ENCODE peak calls at places on chromosomes 11 and 22, in eight cellular contexts. One of them, this sample, is unnamed.

GRCh38 chr11:129968611-129969419 is 33.8 kb downstream of the PRDM10 start:
- DNase-seq in fibroblast of the aortic adventitia: no peak
- DNase-seq in G401: peak
- DNase-seq in Peyer's patch: no peak
- DNase-seq in coronary artery: no peak
- DNase-seq in kidney epithelial cell: no peak
- DNase-seq in neural progenitor cell: no peak
- DNase-seq in head of caudate nucleus: no peak
- DNase-seq in this sample: no peak

GRCh38 chr11:83827940-83828554 is 541.9 kb upstream of the CCDC90B start:
- DNase-seq in fibroblast of the aortic adventitia: peak
- DNase-seq in G401: peak
- DNase-seq in Peyer's patch: no peak
- DNase-seq in coronary artery: no peak
- DNase-seq in kidney epithelial cell: no peak
- DNase-seq in neural progenitor cell: peak
- DNase-seq in head of caudate nucleus: no peak
- DNase-seq in this sample: no peak

GRCh38 chr11:126716456-126717083 is 284.0 kb downstream of the KIRREL3 start:
- DNase-seq in fibroblast of the aortic adventitia: peak
- DNase-seq in G401: peak
- DNase-seq in Peyer's patch: peak
- DNase-seq in coronary artery: no peak
- DNase-seq in kidney epithelial cell: no peak
- DNase-seq in neural progenitor cell: peak
- DNase-seq in head of caudate nucleus: no peak
- DNase-seq in this sample: no peak

GRCh38 chr11:17778956-17779860 is 44.6 kb downstream of the KCNC1 start:
- DNase-seq in fibroblast of the aortic adventitia: no peak
- DNase-seq in G401: no peak
- DNase-seq in Peyer's patch: no peak
- DNase-seq in coronary artery: no peak
- DNase-seq in kidney epithelial cell: no peak
- DNase-seq in neural progenitor cell: no peak
- DNase-seq in head of caudate nucleus: no peak
- DNase-seq in this sample: no peak

GRCh38 chr22:40560551-40560950 is 76.0 kb downstream of the MRTFA start:
- DNase-seq in fibroblast of the aortic adventitia: peak
- DNase-seq in G401: peak
- DNase-seq in Peyer's patch: no peak
- DNase-seq in coronary artery: no peak
- DNase-seq in kidney epithelial cell: no peak
- DNase-seq in neural progenitor cell: no peak
- DNase-seq in head of caudate nucleus: no peak
- DNase-seq in this sample: no peak

GRCh38 chr22:49355206-49355920 is 472.3 kb downstream of the BRD1 start:
- DNase-seq in fibroblast of the aortic adventitia: no peak
- DNase-seq in G401: no peak
- DNase-seq in Peyer's patch: peak
- DNase-seq in coronary artery: peak
- DNase-seq in kidney epithelial cell: no peak
- DNase-seq in neural progenitor cell: no peak
- DNase-seq in head of caudate nucleus: no peak
- DNase-seq in this sample: no peak

GRCh38 chr22:36183446-36183845 is 18.2 kb downstream of the APOL4 start:
- DNase-seq in fibroblast of the aortic adventitia: no peak
- DNase-seq in G401: no peak
- DNase-seq in Peyer's patch: no peak
- DNase-seq in coronary artery: no peak
- DNase-seq in kidney epithelial cell: no peak
- DNase-seq in neural progenitor cell: no peak
- DNase-seq in head of caudate nucleus: no peak
- DNase-seq in this sample: no peak

GRCh38 chr11:58506935-58507334 is 970 bp downstream of the OR5B21 start:
- DNase-seq in fibroblast of the aortic adventitia: no peak
- DNase-seq in G401: no peak
- DNase-seq in Peyer's patch: no peak
- DNase-seq in coronary artery: no peak
- DNase-seq in kidney epithelial cell: no peak
- DNase-seq in neural progenitor cell: no peak
- DNase-seq in head of caudate nucleus: no peak
- DNase-seq in this sample: no peak

GRCh38 chr11:68970921-68971636 is 9.7 kb downstream of the MRGPRD start:
- DNase-seq in fibroblast of the aortic adventitia: no peak
- DNase-seq in G401: no peak
- DNase-seq in Peyer's patch: peak
- DNase-seq in coronary artery: peak
- DNase-seq in kidney epithelial cell: no peak
- DNase-seq in neural progenitor cell: no peak
- DNase-seq in head of caudate nucleus: no peak
- DNase-seq in this sample: peak

GRCh38 chr22:45334068-45334467 is 24.3 kb downstream of the FAM118A start:
- DNase-seq in fibroblast of the aortic adventitia: peak
- DNase-seq in G401: no peak
- DNase-seq in Peyer's patch: no peak
- DNase-seq in coronary artery: no peak
- DNase-seq in kidney epithelial cell: no peak
- DNase-seq in neural progenitor cell: no peak
- DNase-seq in head of caudate nucleus: no peak
- DNase-seq in this sample: no peak

GRCh38 chr11:95067828-95068244 is 1.1 kb downstream of the SRSF8 start:
- DNase-seq in fibroblast of the aortic adventitia: no peak
- DNase-seq in G401: no peak
- DNase-seq in Peyer's patch: no peak
- DNase-seq in coronary artery: no peak
- DNase-seq in kidney epithelial cell: no peak
- DNase-seq in neural progenitor cell: no peak
- DNase-seq in head of caudate nucleus: no peak
- DNase-seq in this sample: no peak

GRCh38 chr11:115980747-115981475 is 476.7 kb upstream of the CADM1 start:
- DNase-seq in fibroblast of the aortic adventitia: no peak
- DNase-seq in G401: no peak
- DNase-seq in Peyer's patch: no peak
- DNase-seq in coronary artery: no peak
- DNase-seq in kidney epithelial cell: no peak
- DNase-seq in neural progenitor cell: no peak
- DNase-seq in head of caudate nucleus: no peak
- DNase-seq in this sample: no peak

GRCh38 chr11:12177739-12178338 is 67.4 kb downstream of the MICAL2 start:
- DNase-seq in fibroblast of the aortic adventitia: peak
- DNase-seq in G401: peak
- DNase-seq in Peyer's patch: no peak
- DNase-seq in coronary artery: peak
- DNase-seq in kidney epithelial cell: no peak
- DNase-seq in neural progenitor cell: no peak
- DNase-seq in head of caudate nucleus: no peak
- DNase-seq in this sample: no peak

GRCh38 chr11:75347781-75348613 is 3.5 kb downstream of the ARRB1 start:
- DNase-seq in fibroblast of the aortic adventitia: peak
- DNase-seq in G401: no peak
- DNase-seq in Peyer's patch: peak
- DNase-seq in coronary artery: peak
- DNase-seq in kidney epithelial cell: no peak
- DNase-seq in neural progenitor cell: no peak
- DNase-seq in head of caudate nucleus: no peak
- DNase-seq in this sample: no peak

GRCh38 chr11:134469627-134470026 is 57.6 kb upstream of the B3GAT1 start:
- DNase-seq in fibroblast of the aortic adventitia: no peak
- DNase-seq in G401: peak
- DNase-seq in Peyer's patch: no peak
- DNase-seq in coronary artery: no peak
- DNase-seq in kidney epithelial cell: no peak
- DNase-seq in neural progenitor cell: no peak
- DNase-seq in head of caudate nucleus: no peak
- DNase-seq in this sample: no peak

GRCh38 chr22:24061124-24061684 is 50.1 kb downstream of the CABIN1 start:
- DNase-seq in fibroblast of the aortic adventitia: no peak
- DNase-seq in G401: no peak
- DNase-seq in Peyer's patch: no peak
- DNase-seq in coronary artery: peak
- DNase-seq in kidney epithelial cell: no peak
- DNase-seq in neural progenitor cell: no peak
- DNase-seq in head of caudate nucleus: no peak
- DNase-seq in this sample: peak

GRCh38 chr22:41683616-41684015 is 5.1 kb downstream of the SNU13 start:
- DNase-seq in fibroblast of the aortic adventitia: no peak
- DNase-seq in G401: no peak
- DNase-seq in Peyer's patch: no peak
- DNase-seq in coronary artery: no peak
- DNase-seq in kidney epithelial cell: no peak
- DNase-seq in neural progenitor cell: no peak
- DNase-seq in head of caudate nucleus: no peak
- DNase-seq in this sample: no peak

GRCh38 chr11:118749429-118749828 is 41.5 kb downstream of the DDX6 start:
- DNase-seq in fibroblast of the aortic adventitia: no peak
- DNase-seq in G401: no peak
- DNase-seq in Peyer's patch: no peak
- DNase-seq in coronary artery: no peak
- DNase-seq in kidney epithelial cell: no peak
- DNase-seq in neural progenitor cell: no peak
- DNase-seq in head of caudate nucleus: no peak
- DNase-seq in this sample: no peak

GRCh38 chr11:8610532-8611116 is 16.6 kb upstream of the STK33 start:
- DNase-seq in fibroblast of the aortic adventitia: no peak
- DNase-seq in G401: no peak
- DNase-seq in Peyer's patch: no peak
- DNase-seq in coronary artery: no peak
- DNase-seq in kidney epithelial cell: peak
- DNase-seq in neural progenitor cell: no peak
- DNase-seq in head of caudate nucleus: peak
- DNase-seq in this sample: no peak

GRCh38 chr11:62394825-62395538 is 23.9 kb upstream of the SCGB1A1 start:
- DNase-seq in fibroblast of the aortic adventitia: peak
- DNase-seq in G401: peak
- DNase-seq in Peyer's patch: peak
- DNase-seq in coronary artery: peak
- DNase-seq in kidney epithelial cell: peak
- DNase-seq in neural progenitor cell: peak
- DNase-seq in head of caudate nucleus: peak
- DNase-seq in this sample: peak

This sample was measured in CD8-positive, alpha-beta memory T cell.